ENCODE peak calls at places on chromosome 19, in seven cellular contexts. One of them, this sample, is unnamed.

GRCh38 chr19:41997121-41997850 is 3.3 kb upstream of the ATP1A3 start:
- DNase-seq in cardiac muscle cell: peak
- DNase-seq in left ventricle myocardium inferior: peak
- DNase-seq in breast epithelium: no peak
- DNase-seq in heart right ventricle: peak
- DNase-seq in HCT116: no peak
- DNase-seq in neural progenitor cell: peak
- DNase-seq in this sample: peak

GRCh38 chr19:17264641-17264979 is at the start of gene USHBP1:
- DNase-seq in heart right ventricle: peak
- DNase-seq in HCT116: no peak
- DNase-seq in neural progenitor cell: no peak
- DNase-seq in breast epithelium: no peak
- DNase-seq in cardiac muscle cell: no peak
- DNase-seq in left ventricle myocardium inferior: peak
- DNase-seq in this sample: no peak

GRCh38 chr19:48271531-48272151 is 1.8 kb downstream of the ZNF114 start:
- DNase-seq in left ventricle myocardium inferior: peak
- DNase-seq in HCT116: no peak
- DNase-seq in breast epithelium: no peak
- DNase-seq in cardiac muscle cell: peak
- DNase-seq in neural progenitor cell: peak
- DNase-seq in heart right ventricle: peak
- DNase-seq in this sample: peak

GRCh38 chr19:49801966-49802661 is 11.0 kb downstream of the FUZ start:
- DNase-seq in neural progenitor cell: peak
- DNase-seq in HCT116: no peak
- DNase-seq in heart right ventricle: peak
- DNase-seq in breast epithelium: peak
- DNase-seq in cardiac muscle cell: peak
- DNase-seq in left ventricle myocardium inferior: peak
- DNase-seq in this sample: no peak

GRCh38 chr19:46745521-46746280 is at the start of gene FKRP:
- DNase-seq in heart right ventricle: peak
- DNase-seq in cardiac muscle cell: no peak
- DNase-seq in breast epithelium: no peak
- DNase-seq in HCT116: no peak
- DNase-seq in left ventricle myocardium inferior: peak
- DNase-seq in neural progenitor cell: peak
- DNase-seq in this sample: no peak

GRCh38 chr19:7841751-7842660 is 12.0 kb downstream of the EVI5L start:
- DNase-seq in neural progenitor cell: no peak
- DNase-seq in heart right ventricle: no peak
- DNase-seq in cardiac muscle cell: no peak
- DNase-seq in HCT116: no peak
- DNase-seq in breast epithelium: no peak
- DNase-seq in left ventricle myocardium inferior: peak
- DNase-seq in this sample: no peak

GRCh38 chr19:51511353-51511752 is 9.8 kb upstream of the SIGLEC12 start:
- DNase-seq in HCT116: peak
- DNase-seq in cardiac muscle cell: peak
- DNase-seq in heart right ventricle: no peak
- DNase-seq in neural progenitor cell: peak
- DNase-seq in breast epithelium: no peak
- DNase-seq in left ventricle myocardium inferior: no peak
- DNase-seq in this sample: no peak

GRCh38 chr19:16327911-16328823 is 3.5 kb downstream of the KLF2 start:
- DNase-seq in heart right ventricle: peak
- DNase-seq in cardiac muscle cell: peak
- DNase-seq in left ventricle myocardium inferior: peak
- DNase-seq in HCT116: no peak
- DNase-seq in neural progenitor cell: no peak
- DNase-seq in breast epithelium: peak
- DNase-seq in this sample: peak

GRCh38 chr19:13712767-13713201 is 51.5 kb upstream of the MRI1 start:
- DNase-seq in left ventricle myocardium inferior: peak
- DNase-seq in heart right ventricle: no peak
- DNase-seq in breast epithelium: no peak
- DNase-seq in cardiac muscle cell: no peak
- DNase-seq in neural progenitor cell: no peak
- DNase-seq in HCT116: no peak
- DNase-seq in this sample: no peak

GRCh38 chr19:57800696-57801095 is 14.0 kb downstream of the ZNF552 start:
- DNase-seq in neural progenitor cell: peak
- DNase-seq in HCT116: no peak
- DNase-seq in heart right ventricle: no peak
- DNase-seq in breast epithelium: no peak
- DNase-seq in cardiac muscle cell: no peak
- DNase-seq in left ventricle myocardium inferior: no peak
- DNase-seq in this sample: no peak

GRCh38 chr19:57803594-57804325 is 11.0 kb downstream of the ZNF552 start:
- DNase-seq in heart right ventricle: no peak
- DNase-seq in cardiac muscle cell: peak
- DNase-seq in neural progenitor cell: peak
- DNase-seq in left ventricle myocardium inferior: no peak
- DNase-seq in HCT116: peak
- DNase-seq in breast epithelium: no peak
- DNase-seq in this sample: peak

GRCh38 chr19:57803265-57803593 is 11.5 kb downstream of the ZNF552 start:
- DNase-seq in neural progenitor cell: no peak
- DNase-seq in cardiac muscle cell: no peak
- DNase-seq in left ventricle myocardium inferior: no peak
- DNase-seq in breast epithelium: no peak
- DNase-seq in heart right ventricle: no peak
- DNase-seq in HCT116: no peak
- DNase-seq in this sample: no peak

GRCh38 chr19:57807541-57807940 is 7.2 kb downstream of the ZNF552 start:
- DNase-seq in breast epithelium: no peak
- DNase-seq in HCT116: no peak
- DNase-seq in left ventricle myocardium inferior: no peak
- DNase-seq in heart right ventricle: no peak
- DNase-seq in neural progenitor cell: no peak
- DNase-seq in cardiac muscle cell: peak
- DNase-seq in this sample: no peak

GRCh38 chr19:57802269-57802668 is 12.4 kb downstream of the ZNF552 start:
- DNase-seq in left ventricle myocardium inferior: no peak
- DNase-seq in neural progenitor cell: no peak
- DNase-seq in breast epithelium: no peak
- DNase-seq in heart right ventricle: no peak
- DNase-seq in cardiac muscle cell: no peak
- DNase-seq in HCT116: no peak
- DNase-seq in this sample: no peak
- TF ChIP-seq CTCF in left ventricle myocardium inferior: no peak
- TF ChIP-seq CTCF in neural progenitor cell: peak
- TF ChIP-seq CTCF in breast epithelium: no peak
- TF ChIP-seq CTCF in heart right ventricle: no peak
- TF ChIP-seq CTCF in cardiac muscle cell: no peak
- TF ChIP-seq CTCF in HCT116: no peak
- TF ChIP-seq CTCF in this sample: no peak

GRCh38 chr19:6719992-6720368 is 470 bp downstream of the C3 start:
- DNase-seq in cardiac muscle cell: no peak
- DNase-seq in heart right ventricle: no peak
- DNase-seq in neural progenitor cell: no peak
- DNase-seq in HCT116: no peak
- DNase-seq in breast epithelium: no peak
- DNase-seq in left ventricle myocardium inferior: no peak
- DNase-seq in this sample: no peak

GRCh38 chr19:6718111-6718740 is 2.2 kb downstream of the C3 start:
- DNase-seq in neural progenitor cell: no peak
- DNase-seq in cardiac muscle cell: no peak
- DNase-seq in HCT116: no peak
- DNase-seq in left ventricle myocardium inferior: no peak
- DNase-seq in heart right ventricle: no peak
- DNase-seq in breast epithelium: no peak
- DNase-seq in this sample: no peak

GRCh38 chr19:6717441-6717971 is 2.9 kb downstream of the C3 start:
- DNase-seq in heart right ventricle: no peak
- DNase-seq in cardiac muscle cell: no peak
- DNase-seq in left ventricle myocardium inferior: no peak
- DNase-seq in neural progenitor cell: no peak
- DNase-seq in HCT116: peak
- DNase-seq in breast epithelium: no peak
- DNase-seq in this sample: no peak

GRCh38 chr19:6719540-6719861 is 949 bp downstream of the C3 start:
- DNase-seq in breast epithelium: no peak
- DNase-seq in HCT116: no peak
- DNase-seq in neural progenitor cell: no peak
- DNase-seq in cardiac muscle cell: no peak
- DNase-seq in heart right ventricle: no peak
- DNase-seq in left ventricle myocardium inferior: no peak
- DNase-seq in this sample: no peak

GRCh38 chr19:6718741-6719539 is 1.5 kb downstream of the C3 start:
- DNase-seq in HCT116: peak
- DNase-seq in cardiac muscle cell: peak
- DNase-seq in breast epithelium: no peak
- DNase-seq in neural progenitor cell: peak
- DNase-seq in heart right ventricle: no peak
- DNase-seq in left ventricle myocardium inferior: no peak
- DNase-seq in this sample: peak
- H3K27ac ChIP-seq in HCT116: no peak
- H3K27ac ChIP-seq in cardiac muscle cell: no peak
- H3K27ac ChIP-seq in breast epithelium: peak
- H3K27ac ChIP-seq in neural progenitor cell: no peak
- H3K27ac ChIP-seq in heart right ventricle: no peak
- H3K27ac ChIP-seq in left ventricle myocardium inferior: peak
- H3K27ac ChIP-seq in this sample: peak

GRCh38 chr19:1014161-1015060 is 6.5 kb downstream of the TMEM259 start:
- DNase-seq in left ventricle myocardium inferior: peak
- DNase-seq in breast epithelium: no peak
- DNase-seq in cardiac muscle cell: no peak
- DNase-seq in neural progenitor cell: no peak
- DNase-seq in heart right ventricle: no peak
- DNase-seq in HCT116: no peak
- DNase-seq in this sample: no peak
- TF ChIP-seq CTCF in left ventricle myocardium inferior: no peak
- TF ChIP-seq CTCF in breast epithelium: no peak
- TF ChIP-seq CTCF in cardiac muscle cell: no peak
- TF ChIP-seq CTCF in neural progenitor cell: no peak
- TF ChIP-seq CTCF in heart right ventricle: no peak
- TF ChIP-seq CTCF in HCT116: no peak
- TF ChIP-seq CTCF in this sample: no peak

GRCh38 chr19:35114656-35115537 is 726 bp upstream of the FXYD3 start:
- DNase-seq in breast epithelium: peak
- DNase-seq in left ventricle myocardium inferior: peak
- DNase-seq in cardiac muscle cell: peak
- DNase-seq in HCT116: peak
- DNase-seq in neural progenitor cell: peak
- DNase-seq in heart right ventricle: peak
- DNase-seq in this sample: peak

GRCh38 chr19:35115538-35115951 is at the start of gene FXYD3:
- DNase-seq in breast epithelium: no peak
- DNase-seq in heart right ventricle: no peak
- DNase-seq in left ventricle myocardium inferior: no peak
- DNase-seq in neural progenitor cell: no peak
- DNase-seq in cardiac muscle cell: no peak
- DNase-seq in HCT116: no peak
- DNase-seq in this sample: peak

GRCh38 chr19:35117017-35117570 is 1.5 kb downstream of the FXYD3 start:
- DNase-seq in breast epithelium: no peak
- DNase-seq in cardiac muscle cell: no peak
- DNase-seq in HCT116: no peak
- DNase-seq in neural progenitor cell: no peak
- DNase-seq in heart right ventricle: no peak
- DNase-seq in left ventricle myocardium inferior: no peak
- DNase-seq in this sample: no peak

GRCh38 chr19:35117791-35118190 is 2.2 kb downstream of the FXYD3 start:
- DNase-seq in heart right ventricle: no peak
- DNase-seq in left ventricle myocardium inferior: no peak
- DNase-seq in neural progenitor cell: no peak
- DNase-seq in cardiac muscle cell: no peak
- DNase-seq in breast epithelium: no peak
- DNase-seq in HCT116: no peak
- DNase-seq in this sample: no peak

DNA sequence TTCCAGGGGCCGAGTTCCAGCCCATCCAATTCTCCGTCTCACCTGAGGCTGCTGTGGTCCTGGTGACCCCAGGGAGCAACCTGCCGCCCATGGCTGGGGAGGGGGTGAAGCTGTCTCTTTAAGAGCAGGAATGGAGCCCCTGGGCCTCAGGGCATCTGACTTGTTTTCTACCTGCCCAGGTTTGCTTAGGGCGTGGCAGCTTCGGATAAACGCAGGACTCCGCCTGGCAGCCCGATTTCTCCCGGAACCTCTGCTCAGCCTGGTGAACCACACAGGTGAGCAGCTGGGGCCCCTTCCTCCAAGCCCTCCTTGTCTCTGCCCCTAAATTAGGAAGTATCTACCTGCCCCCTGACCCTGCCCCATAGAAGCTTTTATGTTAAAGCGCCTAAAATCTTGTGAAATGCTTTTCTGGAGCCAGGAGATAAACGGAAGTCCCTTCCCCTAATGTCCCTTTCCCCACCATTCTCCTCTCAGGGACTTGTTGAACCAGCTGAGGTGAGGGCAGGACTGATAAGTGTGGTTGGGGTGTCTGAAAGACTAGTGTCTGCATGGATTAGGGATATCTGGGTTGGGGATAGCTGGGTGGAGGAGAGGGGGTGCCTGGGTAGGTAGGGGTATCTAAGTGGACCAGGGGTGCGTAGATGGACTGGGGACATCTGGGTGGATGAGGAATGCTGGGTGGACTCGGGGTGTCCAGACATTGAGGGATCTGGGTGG is 620 bp downstream of the FXYD3 start:
- DNase-seq in HCT116: no peak
- DNase-seq in breast epithelium: peak
- DNase-seq in cardiac muscle cell: no peak
- DNase-seq in neural progenitor cell: no peak
- DNase-seq in heart right ventricle: no peak
- DNase-seq in left ventricle myocardium inferior: no peak
- DNase-seq in this sample: peak
- H3K27ac ChIP-seq in HCT116: no peak
- H3K27ac ChIP-seq in breast epithelium: peak
- H3K27ac ChIP-seq in cardiac muscle cell: no peak
- H3K27ac ChIP-seq in neural progenitor cell: no peak
- H3K27ac ChIP-seq in heart right ventricle: no peak
- H3K27ac ChIP-seq in left ventricle myocardium inferior: peak
- H3K27ac ChIP-seq in this sample: peak

DNA sequence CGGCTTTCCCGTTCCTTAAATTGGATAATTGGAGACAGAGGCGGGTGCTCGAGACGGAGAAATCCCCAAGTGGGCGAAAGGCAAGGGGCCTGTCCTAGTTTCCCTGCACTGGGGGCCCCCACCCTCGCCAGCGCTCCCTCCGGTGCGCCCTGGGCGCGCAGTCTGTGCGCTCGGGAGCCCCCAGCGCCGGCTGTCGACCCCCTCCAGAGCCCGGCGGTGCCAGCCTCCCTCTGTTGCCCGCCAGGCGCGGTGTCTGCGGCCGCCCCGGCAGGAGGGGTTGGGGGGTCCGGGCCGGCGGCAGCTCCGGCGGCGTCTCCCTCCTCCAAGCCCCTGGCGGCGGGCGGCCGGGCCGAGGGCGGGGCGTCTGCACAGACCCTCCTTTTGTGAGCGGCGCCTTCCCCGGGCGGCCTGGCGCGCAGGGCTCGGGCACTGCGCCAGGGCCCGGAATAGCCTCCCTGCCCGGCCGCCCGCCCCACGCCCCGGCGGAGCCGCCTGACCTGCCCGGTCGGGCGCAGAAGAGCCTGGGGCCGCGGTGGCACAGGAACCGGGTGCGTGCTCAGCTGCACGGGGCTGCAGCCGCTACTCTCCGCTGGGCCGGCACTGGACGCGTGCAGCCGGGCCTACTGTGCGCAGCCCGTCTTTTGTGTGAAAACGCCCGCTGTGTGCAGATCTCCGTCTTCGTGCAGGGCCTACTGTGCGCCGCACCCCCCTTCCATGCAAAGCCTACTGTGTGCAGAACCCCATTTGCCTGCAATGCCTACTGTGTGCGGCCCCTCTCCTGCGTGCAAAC is 13.2 kb downstream of the GADD45B start:
- DNase-seq in neural progenitor cell: peak
- DNase-seq in left ventricle myocardium inferior: peak
- DNase-seq in cardiac muscle cell: peak
- DNase-seq in HCT116: no peak
- DNase-seq in heart right ventricle: peak
- DNase-seq in breast epithelium: no peak
- DNase-seq in this sample: no peak
- TF ChIP-seq CTCF in neural progenitor cell: no peak
- TF ChIP-seq CTCF in left ventricle myocardium inferior: no peak
- TF ChIP-seq CTCF in cardiac muscle cell: no peak
- TF ChIP-seq CTCF in HCT116: no peak
- TF ChIP-seq CTCF in heart right ventricle: peak
- TF ChIP-seq CTCF in breast epithelium: peak
- TF ChIP-seq CTCF in this sample: no peak

This sample was measured in RWPE1.